ENCODE peak calls at places on chromosomes 5 and 9, in ten cellular contexts. One of them, this sample, is unnamed.

GRCh38 chr5:138594305-138595058 is 19.3 kb upstream of the HSPA9 start:
- DNase-seq in IMR-90: no peak
- DNase-seq in fibroblast of mammary gland: no peak
- DNase-seq in foreskin fibroblast: no peak
- DNase-seq in K562: no peak
- DNase-seq in suprapubic skin: no peak
- DNase-seq in tibial nerve: no peak
- DNase-seq in gastrocnemius medialis: no peak
- DNase-seq in dorsolateral prefrontal cortex: no peak
- DNase-seq in cardiac fibroblast: no peak
- DNase-seq in this sample: no peak

GRCh38 chr5:96324708-96325107 is 108.3 kb downstream of the PCSK1 start:
- DNase-seq in IMR-90: peak; percentile 96
- DNase-seq in dorsolateral prefrontal cortex: no peak
- DNase-seq in cardiac fibroblast: peak; percentile 94
- DNase-seq in fibroblast of mammary gland: peak; percentile 92
- DNase-seq in K562: no peak
- DNase-seq in gastrocnemius medialis: no peak
- DNase-seq in foreskin fibroblast: peak; percentile 94
- DNase-seq in suprapubic skin: no peak
- DNase-seq in tibial nerve: no peak
- DNase-seq in this sample: peak; percentile 97

GRCh38 chr5:74396913-74397606 is 243.5 kb downstream of the ENC1 start:
- DNase-seq in gastrocnemius medialis: peak; percentile 40
- DNase-seq in suprapubic skin: no peak
- DNase-seq in foreskin fibroblast: no peak
- DNase-seq in IMR-90: no peak
- DNase-seq in tibial nerve: peak; percentile 42
- DNase-seq in fibroblast of mammary gland: peak; percentile 17
- DNase-seq in cardiac fibroblast: no peak
- DNase-seq in K562: no peak
- DNase-seq in dorsolateral prefrontal cortex: no peak
- DNase-seq in this sample: no peak

GRCh38 chr9:110047955-110048472 is 159.9 kb downstream of the C9orf152 start:
- DNase-seq in cardiac fibroblast: no peak
- DNase-seq in gastrocnemius medialis: no peak
- DNase-seq in IMR-90: no peak
- DNase-seq in dorsolateral prefrontal cortex: no peak
- DNase-seq in suprapubic skin: peak; percentile 68
- DNase-seq in tibial nerve: no peak
- DNase-seq in K562: no peak
- DNase-seq in foreskin fibroblast: no peak
- DNase-seq in fibroblast of mammary gland: no peak
- DNase-seq in this sample: no peak

GRCh38 chr5:79070002-79070567 is 518 bp downstream of the BHMT2 start:
- DNase-seq in tibial nerve: peak; percentile 26
- DNase-seq in foreskin fibroblast: peak; percentile 70
- DNase-seq in IMR-90: peak; percentile 26
- DNase-seq in K562: no peak
- DNase-seq in suprapubic skin: peak; percentile 64
- DNase-seq in dorsolateral prefrontal cortex: no peak
- DNase-seq in cardiac fibroblast: no peak
- DNase-seq in gastrocnemius medialis: no peak
- DNase-seq in fibroblast of mammary gland: peak; percentile 63
- DNase-seq in this sample: no peak

GRCh38 chr5:122262107-122262506 is 49.9 kb upstream of the SNCAIP start:
- DNase-seq in gastrocnemius medialis: no peak
- DNase-seq in cardiac fibroblast: peak; percentile 82
- DNase-seq in foreskin fibroblast: peak; percentile 80
- DNase-seq in fibroblast of mammary gland: peak; percentile 79
- DNase-seq in suprapubic skin: no peak
- DNase-seq in IMR-90: peak; percentile 63
- DNase-seq in dorsolateral prefrontal cortex: no peak
- DNase-seq in K562: no peak
- DNase-seq in tibial nerve: no peak
- DNase-seq in this sample: peak; percentile 48

GRCh38 chr5:124061663-124062062 is 549.7 kb downstream of the CSNK1G3 start:
- DNase-seq in K562: no peak
- DNase-seq in gastrocnemius medialis: no peak
- DNase-seq in fibroblast of mammary gland: peak; percentile 81
- DNase-seq in tibial nerve: peak; percentile 71
- DNase-seq in IMR-90: peak; percentile 28
- DNase-seq in cardiac fibroblast: peak; percentile 24
- DNase-seq in foreskin fibroblast: peak; percentile 83
- DNase-seq in suprapubic skin: no peak
- DNase-seq in dorsolateral prefrontal cortex: no peak
- DNase-seq in this sample: peak; percentile 29

GRCh38 chr9:8364021-8364782 is 564.6 kb upstream of the DMAC1 start:
- DNase-seq in IMR-90: no peak
- DNase-seq in fibroblast of mammary gland: no peak
- DNase-seq in cardiac fibroblast: no peak
- DNase-seq in dorsolateral prefrontal cortex: peak; percentile 59
- DNase-seq in K562: no peak
- DNase-seq in gastrocnemius medialis: no peak
- DNase-seq in tibial nerve: no peak
- DNase-seq in suprapubic skin: no peak
- DNase-seq in foreskin fibroblast: peak; percentile 11
- DNase-seq in this sample: no peak

GRCh38 chr5:17316973-17317459 is 99.6 kb downstream of the BASP1 start:
- DNase-seq in fibroblast of mammary gland: peak; percentile 52
- DNase-seq in K562: no peak
- DNase-seq in cardiac fibroblast: peak; percentile 45
- DNase-seq in dorsolateral prefrontal cortex: no peak
- DNase-seq in gastrocnemius medialis: no peak
- DNase-seq in suprapubic skin: no peak
- DNase-seq in IMR-90: peak; percentile 23
- DNase-seq in foreskin fibroblast: peak; percentile 61
- DNase-seq in tibial nerve: no peak
- DNase-seq in this sample: peak; percentile 82

GRCh38 chr5:180875860-180876426 is 14.9 kb upstream of the ZFP62 start:
- DNase-seq in tibial nerve: no peak
- DNase-seq in IMR-90: no peak
- DNase-seq in foreskin fibroblast: no peak
- DNase-seq in fibroblast of mammary gland: no peak
- DNase-seq in gastrocnemius medialis: no peak
- DNase-seq in suprapubic skin: no peak
- DNase-seq in cardiac fibroblast: no peak
- DNase-seq in K562: no peak
- DNase-seq in dorsolateral prefrontal cortex: no peak
- DNase-seq in this sample: no peak

GRCh38 chr5:180872419-180872818 is 11.3 kb upstream of the ZFP62 start:
- DNase-seq in dorsolateral prefrontal cortex: no peak
- DNase-seq in suprapubic skin: no peak
- DNase-seq in fibroblast of mammary gland: no peak
- DNase-seq in IMR-90: no peak
- DNase-seq in foreskin fibroblast: no peak
- DNase-seq in cardiac fibroblast: no peak
- DNase-seq in K562: no peak
- DNase-seq in gastrocnemius medialis: no peak
- DNase-seq in tibial nerve: no peak
- DNase-seq in this sample: no peak

GRCh38 chr5:180874804-180875582 is 13.9 kb upstream of the ZFP62 start:
- DNase-seq in K562: no peak
- DNase-seq in cardiac fibroblast: no peak
- DNase-seq in foreskin fibroblast: no peak
- DNase-seq in tibial nerve: no peak
- DNase-seq in fibroblast of mammary gland: no peak
- DNase-seq in IMR-90: no peak
- DNase-seq in gastrocnemius medialis: no peak
- DNase-seq in dorsolateral prefrontal cortex: no peak
- DNase-seq in suprapubic skin: no peak
- DNase-seq in this sample: no peak

GRCh38 chr5:180870669-180871068 is 9.6 kb upstream of the ZFP62 start:
- DNase-seq in tibial nerve: no peak
- DNase-seq in dorsolateral prefrontal cortex: no peak
- DNase-seq in suprapubic skin: no peak
- DNase-seq in foreskin fibroblast: no peak
- DNase-seq in fibroblast of mammary gland: no peak
- DNase-seq in IMR-90: no peak
- DNase-seq in cardiac fibroblast: no peak
- DNase-seq in K562: no peak
- DNase-seq in gastrocnemius medialis: no peak
- DNase-seq in this sample: no peak

GRCh38 chr5:180873628-180874520 is 12.8 kb upstream of the ZFP62 start:
- DNase-seq in tibial nerve: no peak
- DNase-seq in IMR-90: peak; percentile 23
- DNase-seq in dorsolateral prefrontal cortex: no peak
- DNase-seq in foreskin fibroblast: peak; percentile 18
- DNase-seq in suprapubic skin: no peak
- DNase-seq in K562: peak; percentile 77
- DNase-seq in gastrocnemius medialis: no peak
- DNase-seq in fibroblast of mammary gland: peak; percentile 42
- DNase-seq in cardiac fibroblast: peak; percentile 69
- DNase-seq in this sample: no peak
- H3K4me3 ChIP-seq in tibial nerve: no peak overlapping the region
- H3K4me3 ChIP-seq in IMR-90: no peak overlapping the region
- H3K4me3 ChIP-seq in dorsolateral prefrontal cortex: no peak overlapping the region
- H3K4me3 ChIP-seq in foreskin fibroblast: no peak overlapping the region
- H3K4me3 ChIP-seq in suprapubic skin: no peak overlapping the region
- H3K4me3 ChIP-seq in K562: no peak overlapping the region
- H3K4me3 ChIP-seq in gastrocnemius medialis: no peak overlapping the region
- H3K4me3 ChIP-seq in fibroblast of mammary gland: no peak overlapping the region
- H3K4me3 ChIP-seq in cardiac fibroblast: no peak overlapping the region
- H3K4me3 ChIP-seq in this sample: no peak overlapping the region

GRCh38 chr5:141121563-141121962 is at the start of gene PCDHB4:
- DNase-seq in gastrocnemius medialis: no peak
- DNase-seq in cardiac fibroblast: peak; percentile 25
- DNase-seq in tibial nerve: peak; percentile 26
- DNase-seq in foreskin fibroblast: no peak
- DNase-seq in IMR-90: no peak
- DNase-seq in K562: no peak
- DNase-seq in suprapubic skin: no peak
- DNase-seq in fibroblast of mammary gland: peak; percentile 8
- DNase-seq in dorsolateral prefrontal cortex: no peak
- DNase-seq in this sample: no peak
- TF ChIP-seq CTCF in gastrocnemius medialis: peak; percentile 33
- TF ChIP-seq CTCF in cardiac fibroblast: peak; percentile 7
- TF ChIP-seq CTCF in tibial nerve: peak; percentile 16
- TF ChIP-seq CTCF in foreskin fibroblast: no peak
- TF ChIP-seq CTCF in IMR-90: peak; percentile 7
- TF ChIP-seq CTCF in K562: peak; percentile 35
- TF ChIP-seq CTCF in suprapubic skin: no peak
- TF ChIP-seq CTCF in fibroblast of mammary gland: peak; percentile 14
- TF ChIP-seq CTCF in dorsolateral prefrontal cortex: peak; percentile 60
- TF ChIP-seq CTCF in this sample: no peak

GRCh38 chr9:123048748-123049147 is 15.3 kb downstream of the GPR21 start:
- DNase-seq in foreskin fibroblast: peak; percentile 37
- DNase-seq in tibial nerve: no peak
- DNase-seq in K562: no peak
- DNase-seq in fibroblast of mammary gland: peak; percentile 40
- DNase-seq in cardiac fibroblast: peak; percentile 59
- DNase-seq in suprapubic skin: no peak
- DNase-seq in gastrocnemius medialis: no peak
- DNase-seq in IMR-90: peak; percentile 60
- DNase-seq in dorsolateral prefrontal cortex: no peak
- DNase-seq in this sample: no peak
- H3K4me3 ChIP-seq in foreskin fibroblast: no peak overlapping the region
- H3K4me3 ChIP-seq in tibial nerve: no peak overlapping the region
- H3K4me3 ChIP-seq in K562: no peak overlapping the region
- H3K4me3 ChIP-seq in fibroblast of mammary gland: no peak overlapping the region
- H3K4me3 ChIP-seq in cardiac fibroblast: no peak overlapping the region
- H3K4me3 ChIP-seq in suprapubic skin: no peak overlapping the region
- H3K4me3 ChIP-seq in gastrocnemius medialis: no peak overlapping the region
- H3K4me3 ChIP-seq in IMR-90: no peak overlapping the region
- H3K4me3 ChIP-seq in dorsolateral prefrontal cortex: no peak overlapping the region
- H3K4me3 ChIP-seq in this sample: no peak overlapping the region

DNA sequence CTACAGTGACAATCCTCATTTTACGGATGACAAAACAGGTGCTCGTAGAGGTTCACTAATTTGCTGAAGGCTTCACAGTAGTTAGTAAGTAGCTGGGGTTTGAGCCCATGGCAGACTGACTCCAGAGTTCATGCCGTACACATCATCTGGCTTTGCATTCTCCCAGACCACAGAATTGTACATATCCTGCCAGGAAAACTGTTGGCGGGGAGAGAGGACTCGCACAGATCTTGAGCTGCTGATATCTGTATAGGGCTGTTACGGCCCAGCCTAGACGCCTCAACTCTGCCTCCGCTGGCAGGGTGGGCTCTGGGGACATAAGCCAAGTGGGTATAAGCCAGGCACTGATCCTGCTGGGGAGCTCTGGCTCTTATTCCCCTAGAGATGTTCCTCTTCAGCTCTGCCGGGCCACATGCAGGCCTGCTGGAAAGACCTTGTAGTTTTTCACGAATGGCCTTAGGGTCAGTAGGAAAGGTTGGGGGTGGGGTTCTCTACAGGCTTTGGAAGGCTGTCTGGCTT is 16.3 kb downstream of the LARP1 start:
- DNase-seq in tibial nerve: peak; percentile 29
- DNase-seq in foreskin fibroblast: peak; percentile 90
- DNase-seq in IMR-90: peak; percentile 92
- DNase-seq in gastrocnemius medialis: no peak
- DNase-seq in cardiac fibroblast: peak; percentile 74
- DNase-seq in K562: no peak
- DNase-seq in suprapubic skin: no peak
- DNase-seq in dorsolateral prefrontal cortex: no peak
- DNase-seq in fibroblast of mammary gland: peak; percentile 87
- DNase-seq in this sample: no peak
- TF ChIP-seq CTCF in tibial nerve: no peak
- TF ChIP-seq CTCF in foreskin fibroblast: no peak
- TF ChIP-seq CTCF in IMR-90: no peak
- TF ChIP-seq CTCF in gastrocnemius medialis: no peak
- TF ChIP-seq CTCF in cardiac fibroblast: no peak
- TF ChIP-seq CTCF in K562: peak; percentile 19
- TF ChIP-seq CTCF in suprapubic skin: no peak
- TF ChIP-seq CTCF in dorsolateral prefrontal cortex: no peak
- TF ChIP-seq CTCF in fibroblast of mammary gland: no peak
- TF ChIP-seq CTCF in this sample: no peak

GRCh38 chr9:34589371-34589655 is 211 bp downstream of the CNTFR start:
- DNase-seq in foreskin fibroblast: no peak
- DNase-seq in cardiac fibroblast: no peak
- DNase-seq in IMR-90: no peak
- DNase-seq in gastrocnemius medialis: no peak
- DNase-seq in fibroblast of mammary gland: no peak
- DNase-seq in dorsolateral prefrontal cortex: no peak
- DNase-seq in tibial nerve: no peak
- DNase-seq in suprapubic skin: no peak
- DNase-seq in K562: no peak
- DNase-seq in this sample: no peak
- H3K4me3 ChIP-seq in foreskin fibroblast: no peak overlapping the region
- H3K4me3 ChIP-seq in cardiac fibroblast: no peak overlapping the region
- H3K4me3 ChIP-seq in IMR-90: no peak overlapping the region
- H3K4me3 ChIP-seq in gastrocnemius medialis: peak overlapping the region; percentile 82
- H3K4me3 ChIP-seq in fibroblast of mammary gland: no peak overlapping the region
- H3K4me3 ChIP-seq in dorsolateral prefrontal cortex: peak overlapping the region; percentile 59
- H3K4me3 ChIP-seq in tibial nerve: peak overlapping the region; percentile 42
- H3K4me3 ChIP-seq in suprapubic skin: peak overlapping the region; percentile 66
- H3K4me3 ChIP-seq in K562: no peak overlapping the region
- H3K4me3 ChIP-seq in this sample: no peak overlapping the region

GRCh38 chr5:127725673-127726072 is 22.5 kb downstream of the CCDC192 start:
- DNase-seq in foreskin fibroblast: no peak
- DNase-seq in suprapubic skin: no peak
- DNase-seq in K562: no peak
- DNase-seq in tibial nerve: no peak
- DNase-seq in IMR-90: no peak
- DNase-seq in dorsolateral prefrontal cortex: no peak
- DNase-seq in fibroblast of mammary gland: no peak
- DNase-seq in cardiac fibroblast: no peak
- DNase-seq in gastrocnemius medialis: no peak
- DNase-seq in this sample: no peak
- TF ChIP-seq CTCF in foreskin fibroblast: no peak
- TF ChIP-seq CTCF in suprapubic skin: no peak
- TF ChIP-seq CTCF in K562: no peak
- TF ChIP-seq CTCF in tibial nerve: no peak
- TF ChIP-seq CTCF in IMR-90: no peak
- TF ChIP-seq CTCF in dorsolateral prefrontal cortex: no peak
- TF ChIP-seq CTCF in fibroblast of mammary gland: no peak
- TF ChIP-seq CTCF in cardiac fibroblast: no peak
- TF ChIP-seq CTCF in gastrocnemius medialis: no peak
- TF ChIP-seq CTCF in this sample: no peak

This sample was measured in bronchial epithelial cell.